ENCODE peak calls at places on chromosomes 3 and 15, in seven cellular contexts. K is stimulated activated CD4-positive, alpha-beta T cell treated with anti-CD3 and anti-CD28 coated beads, Interleukin-4, amount 100 ng/mL, for 4 hours; L is ELR; I is NCI-H2171 treated with DMSO at 0.1 percent for 48 hours; S is upper lobe of right lung; F is AG20443; C is stimulated activated CD8-positive, alpha-beta memory T cell treated with anti-CD3 and anti-CD28 coated beads, Interleukin-12 subunit alpha, Interleukin-12 subunit beta, amount 100 ng/mL, for 4 hours. O is an unnamed sample.

GRCh38 chr3:144652573-144652972 is 681.0 kb downstream of the DIPK2A start:
- DNase-seq in L (peak; percentile 1), S (no peak), K (no peak), C (no peak), I (no peak), F (peak; percentile 51), O (peak; percentile 60)

GRCh38 chr3:126835472-126836219 is 131.6 kb downstream of the CHCHD6 start:
- DNase-seq in I (no peak), F (peak; percentile 80), C (no peak), L (peak; percentile 76), S (no peak), K (no peak), O (peak; percentile 50)

GRCh38 chr3:133464573-133464972 is 64.7 kb downstream of the BFSP2 start:
- DNase-seq in L (peak; percentile 69), I (no peak), F (peak; percentile 63), C (no peak), K (no peak), S (no peak), O (peak; percentile 63)

GRCh38 chr3:60854762-60855161 is 396.5 kb downstream of the FHIT start:
- DNase-seq in S (no peak), F (no peak), C (no peak), L (no peak), I (no peak), K (no peak), O (no peak)

GRCh38 chr15:44009056-44009455 is 182.3 kb downstream of the WDR76 start:
- DNase-seq in S (no peak), L (peak; percentile 86), I (no peak), K (no peak), C (no peak), F (peak; percentile 55), O (peak; percentile 68)

GRCh38 chr3:135106445-135106844 is 311.4 kb downstream of the EPHB1 start:
- DNase-seq in S (no peak), L (peak; percentile 11), K (no peak), C (no peak), I (no peak), F (peak; percentile 64), O (peak; percentile 7)

GRCh38 chr15:60704717-60705116 is 225.8 kb upstream of the ICE2 start:
- DNase-seq in S (no peak), L (no peak), K (no peak), I (no peak), C (no peak), F (no peak), O (no peak)

GRCh38 chr3:79419222-79419621 is 348.6 kb downstream of the ROBO1 start:
- DNase-seq in F (no peak), L (no peak), C (no peak), S (no peak), K (no peak), I (no peak), O (no peak)

GRCh38 chr3:52403271-52403841 is 41.5 kb downstream of the SEMA3G start:
- DNase-seq in I (no peak), C (no peak), K (no peak), L (no peak), F (no peak), S (peak; percentile 54), O (no peak)

GRCh38 chr3:190644766-190645165 is 130.9 kb downstream of the IL1RAP start:
- DNase-seq in F (no peak), I (no peak), S (no peak), L (peak; percentile 82), K (no peak), C (no peak), O (peak; percentile 8)

GRCh38 chr3:11379824-11380281 is 107.7 kb downstream of the ATG7 start:
- DNase-seq in L (no peak), C (no peak), S (no peak), K (no peak), I (no peak), F (no peak), O (peak; percentile 22)

GRCh38 chr15:83046558-83047127 is 20.4 kb downstream of the BTBD1 start:
- DNase-seq in S (no peak), L (peak; percentile 25), K (no peak), C (no peak), F (peak; percentile 60), I (no peak), O (peak; percentile 71)